ENCODE peak calls at places on chromosomes 1 and 21, in eight cellular contexts. H, K, X, R, S, D, P and N are unnamed samples.

GRCh38 chr1:101285922-101286568 is 49.2 kb downstream of the S1PR1 start:
- DNase-seq in H (no peak), K (no peak), X (no peak), R (no peak), S (no peak), D (no peak), P (no peak), N (no peak)

GRCh38 chr21:31983120-31983519 is 110.3 kb downstream of the HUNK start:
- DNase-seq in H (no peak), K (no peak), X (no peak), R (no peak), S (peak; percentile 21), D (no peak), P (no peak), N (no peak)

GRCh38 chr1:1393428-1393827 is 5.7 kb downstream of the CCNL2 start:
- DNase-seq in H (no peak), K (no peak), X (no peak), R (no peak), S (no peak), D (no peak), P (no peak), N (no peak)

GRCh38 chr1:5910666-5911065 is 81.6 kb downstream of the NPHP4 start:
- DNase-seq in H (no peak), K (no peak), X (no peak), R (no peak), S (no peak), D (no peak), P (no peak), N (no peak)

GRCh38 chr1:190474587-190475305 is 2.9 kb downstream of the BRINP3 start:
- DNase-seq in H (no peak), K (no peak), X (no peak), R (no peak), S (no peak), D (no peak), P (no peak), N (no peak)

GRCh38 chr1:186875874-186876273 is 47.1 kb downstream of the PLA2G4A start:
- DNase-seq in H (no peak), K (no peak), X (no peak), R (no peak), S (no peak), D (no peak), P (no peak), N (no peak)

GRCh38 chr1:235015291-235015990 is 113.2 kb downstream of the TOMM20 start:
- DNase-seq in H (no peak), K (no peak), X (no peak), R (no peak), S (no peak), D (no peak), P (no peak), N (no peak)

GRCh38 chr1:192516776-192517297 is 58.7 kb upstream of the RGS1 start:
- DNase-seq in H (no peak), K (peak; percentile 23), X (no peak), R (no peak), S (no peak), D (no peak), P (no peak), N (peak; percentile 21)

GRCh38 chr1:235078927-235079381 is 49.7 kb downstream of the TOMM20 start:
- DNase-seq in H (no peak), K (no peak), X (no peak), R (peak; percentile 33), S (no peak), D (no peak), P (no peak), N (no peak)

GRCh38 chr1:23343246-23344110 is 606 bp downstream of the HNRNPR start:
- DNase-seq in H (peak; percentile 29), K (no peak), X (peak; percentile 22), R (no peak), S (no peak), D (no peak), P (no peak), N (peak; percentile 34)

GRCh38 chr1:214018605-214019268 is 31.0 kb downstream of the PROX1 start:
- DNase-seq in H (no peak), K (peak; percentile 5), X (no peak), R (no peak), S (no peak), D (no peak), P (no peak), N (no peak)

GRCh38 chr1:234722904-234723588 is 113.1 kb upstream of the IRF2BP2 start:
- DNase-seq in H (peak; percentile 68), K (no peak), X (peak; percentile 53), R (peak; percentile 79), S (peak; percentile 57), D (peak; percentile 78), P (peak; percentile 87), N (peak; percentile 67)

GRCh38 chr1:185249563-185249962 is 67.5 kb downstream of the IVNS1ABP start:
- DNase-seq in H (no peak), K (no peak), X (peak; percentile 68), R (no peak), S (no peak), D (no peak), P (no peak), N (no peak)

GRCh38 chr1:40247655-40248054 is at the start of gene TMCO2:
- DNase-seq in H (no peak), K (no peak), X (no peak), R (no peak), S (no peak), D (no peak), P (no peak), N (no peak)

GRCh38 chr1:92980732-92981647 is 19.7 kb upstream of the DIPK1A start:
- DNase-seq in H (no peak), K (no peak), X (no peak), R (no peak), S (no peak), D (no peak), P (no peak), N (no peak)

GRCh38 chr1:6475381-6476133 is 9.6 kb upstream of the TNFRSF25 start:
- DNase-seq in H (peak; percentile 81), K (peak; percentile 95), X (peak; percentile 91), R (no peak), S (peak; percentile 71), D (peak; percentile 52), P (peak; percentile 61), N (peak; percentile 83)

GRCh38 chr1:42035830-42036604 is 117.2 kb upstream of the GUCA2B start:
- DNase-seq in H (peak; percentile 98), K (peak; percentile 93), X (peak; percentile 98), R (peak; percentile 82), S (peak; percentile 98), D (peak; percentile 97), P (peak; percentile 97), N (peak; percentile 98)
- TF ChIP-seq POLR2A in H (no peak), K (no peak), X (peak; percentile 54), R (peak; percentile 47), S (no peak), D (peak; percentile 46), P (no peak), N (no peak)

GRCh38 chr1:222711319-222712252 is 705 bp downstream of the AIDA start:
- DNase-seq in H (peak; percentile 58), K (peak; percentile 26), X (peak; percentile 90), R (peak; percentile 37), S (peak; percentile 54), D (peak; percentile 51), P (peak; percentile 54), N (peak; percentile 66)

GRCh38 chr1:222709700-222710153 is 2.6 kb downstream of the AIDA start:
- DNase-seq in H (no peak), K (no peak), X (peak; percentile 84), R (no peak), S (no peak), D (no peak), P (no peak), N (no peak)

GRCh38 chr1:222712253-222713090 is at the start of the genes AIDA and BROX:
- DNase-seq in H (peak; percentile 95), K (peak; percentile 86), X (peak; percentile 95), R (peak; percentile 69), S (peak; percentile 96), D (peak; percentile 95), P (peak; percentile 94), N (peak; percentile 95)

GRCh38 chr1:222716393-222716792 is 4.0 kb downstream of the BROX start:
- DNase-seq in H (no peak), K (no peak), X (no peak), R (no peak), S (no peak), D (no peak), P (no peak), N (no peak)

DNA sequence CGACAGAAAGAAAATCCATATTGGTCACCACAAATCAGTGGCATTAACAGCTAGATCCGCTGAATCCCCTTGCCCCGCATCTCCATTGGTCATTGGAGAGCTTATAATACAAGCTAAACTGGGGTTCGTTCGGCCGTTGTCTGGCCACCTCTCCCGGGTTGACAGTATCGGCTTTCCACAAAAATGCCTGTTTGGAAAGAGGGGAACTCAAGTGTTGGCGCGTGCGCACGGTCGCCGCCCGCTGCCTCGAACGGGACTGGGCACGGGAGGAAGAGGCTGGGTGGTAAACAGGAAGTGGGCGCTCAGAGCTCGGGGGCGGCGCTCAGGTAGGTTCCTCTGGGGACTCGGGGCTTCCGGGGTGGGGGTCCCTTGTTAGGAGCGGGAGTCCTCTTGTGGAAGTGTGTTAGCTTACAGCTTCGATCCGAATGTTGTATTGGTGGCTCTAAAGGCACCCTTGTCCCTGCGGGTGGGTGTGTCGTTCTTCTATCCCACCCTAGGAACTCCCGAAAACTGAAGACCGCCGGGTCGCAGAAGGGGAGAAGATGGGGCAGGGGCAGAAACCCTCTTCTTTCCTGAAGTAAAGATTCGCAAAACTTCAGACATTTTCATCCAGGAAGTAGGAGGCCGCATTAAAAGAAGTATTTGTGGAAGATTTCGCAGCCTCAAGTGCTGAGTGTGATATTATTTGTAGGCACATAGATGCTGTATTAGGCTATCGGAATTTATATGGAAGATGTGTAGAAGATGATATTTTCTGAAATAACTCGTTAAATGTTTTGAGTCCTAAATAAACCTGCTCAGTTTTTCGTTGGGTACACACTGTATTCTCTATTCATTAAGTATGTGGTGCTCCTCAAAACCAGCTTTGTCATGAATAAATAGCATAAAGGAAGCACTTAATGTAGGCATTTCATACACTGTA is 988 bp downstream of the BROX start:
- DNase-seq in H (peak; percentile 93), K (peak; percentile 65), X (peak; percentile 91), R (peak; percentile 90), S (peak; percentile 90), D (peak; percentile 90), P (peak; percentile 90), N (peak; percentile 97)
- TF ChIP-seq POLR2A in H (no peak), K (peak; percentile 36), X (peak; percentile 86), R (peak; percentile 82), S (no peak), D (peak; percentile 42), P (peak; percentile 26), N (no peak)

GRCh38 chr1:17916702-17917101 is 161.6 kb downstream of the ACTL8 start:
- DNase-seq in H (no peak), K (no peak), X (no peak), R (no peak), S (no peak), D (no peak), P (no peak), N (no peak)
- TF ChIP-seq POLR2A in H (no peak), K (no peak), X (no peak), R (no peak), S (no peak), D (no peak), P (no peak), N (no peak)

DNA sequence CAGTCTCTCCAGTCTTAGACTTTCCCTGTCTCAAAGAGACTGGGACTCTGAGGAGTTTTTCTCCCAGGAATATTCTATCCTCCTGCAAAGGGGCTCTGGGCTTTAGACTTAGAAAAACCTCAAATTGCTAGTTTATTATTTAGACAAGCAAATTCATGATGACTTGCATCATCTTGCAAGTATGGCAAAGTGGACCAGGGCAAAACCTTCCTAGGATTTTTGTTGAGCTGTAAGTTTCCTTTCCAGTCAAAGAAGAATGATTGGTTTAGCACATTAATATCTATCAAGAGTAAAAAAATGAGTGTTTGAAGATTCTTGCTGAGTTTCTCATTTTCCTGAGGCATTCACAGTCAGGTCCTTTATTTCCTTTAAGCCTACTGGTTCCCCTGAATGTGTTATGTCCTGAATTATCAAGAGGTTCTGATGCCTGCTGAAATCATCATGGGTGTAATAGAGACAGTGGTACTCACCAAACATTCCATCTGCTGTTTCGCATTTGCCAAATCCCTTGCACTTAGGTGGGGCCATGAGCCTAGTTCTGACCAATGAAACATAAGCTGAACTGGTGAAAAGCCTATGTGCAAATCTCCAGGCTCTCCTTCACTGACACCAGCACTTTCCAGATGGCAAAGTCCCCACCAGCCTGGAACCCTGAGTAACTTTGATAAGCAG is 25.2 kb upstream of the SPAG17 start:
- DNase-seq in H (no peak), K (no peak), X (no peak), R (no peak), S (no peak), D (no peak), P (no peak), N (no peak)
- TF ChIP-seq POLR2A in H (no peak), K (no peak), X (no peak), R (no peak), S (no peak), D (no peak), P (no peak), N (no peak)